ENCODE peak calls at places on chromosomes 5 and 9, in ten cellular contexts. P, L, E, T, A, W, O, Z, J and K are unnamed samples. For H3K27me3 and H3K4me1, the result is how much of the 10 kb centered on the place peaks cover.

GRCh38 chr5:85453026-85453349 is 1068.3 kb upstream of the EDIL3 start:
- DNase-seq in L (no peak), W (no peak), J (no peak), Z (no peak), P (no peak), A (no peak), O (no peak), T (no peak), E (no peak), K (no peak)

GRCh38 chr9:19495186-19496028 is 86.6 kb downstream of the ACER2 start:
- DNase-seq in A (no peak), T (no peak), P (no peak), O (no peak), J (no peak), L (no peak), E (no peak), W (no peak), Z (no peak), K (no peak)

GRCh38 chr5:42057254-42057690 is 132.2 kb downstream of the FBXO4 start:
- DNase-seq in Z (peak), A (no peak), T (peak), P (no peak), E (peak), J (peak), O (peak), W (peak), L (peak), K (peak)

GRCh38 chr5:137622850-137623249 is 113.0 kb downstream of the KLHL3 start:
- DNase-seq in A (peak), E (no peak), Z (no peak), W (peak), T (no peak), O (no peak), J (peak), L (no peak), P (peak), K (peak)

GRCh38 chr9:135589596-135590485 is 28.3 kb downstream of the PAEP start:
- DNase-seq in O (no peak), A (no peak), Z (no peak), W (peak), L (no peak), T (no peak), E (no peak), J (no peak), P (no peak), K (no peak)

GRCh38 chr5:14663734-14664269 is 716 bp upstream of the OTULIN start:
- DNase-seq in W (no peak), A (no peak), Z (peak), O (peak), J (no peak), T (no peak), E (no peak), L (no peak), P (no peak), K (peak)

GRCh38 chr5:93681432-93681831 is 60.0 kb downstream of the POU5F2 start:
- DNase-seq in Z (no peak), A (no peak), T (no peak), E (no peak), J (no peak), L (no peak), W (no peak), O (no peak), P (no peak), K (no peak)

GRCh38 chr5:81161012-81161601 is 72.0 kb upstream of the CKMT2 start:
- DNase-seq in W (no peak), P (no peak), E (no peak), O (no peak), T (no peak), A (no peak), J (no peak), Z (no peak), L (no peak), K (no peak)

GRCh38 chr5:171152382-171152781 is 156.7 kb upstream of the TLX3 start:
- DNase-seq in T (no peak), Z (no peak), A (no peak), J (peak), E (peak), W (no peak), L (peak), P (no peak), O (no peak), K (peak)

GRCh38 chr9:70061776-70062175 is 18.1 kb downstream of the MAMDC2 start:
- DNase-seq in Z (no peak), W (no peak), P (no peak), T (no peak), A (no peak), E (peak), J (no peak), O (no peak), L (peak), K (no peak)

GRCh38 chr5:59562756-59563389 is 330.7 kb downstream of the PDE4D start:
- DNase-seq in A (peak), J (peak), Z (peak), L (peak), O (peak), T (no peak), W (no peak), E (peak), P (no peak), K (peak)

GRCh38 chr5:93578179-93578812 is 2.7 kb downstream of the NR2F1-AS1 start:
- DNase-seq in T (no peak), L (peak), Z (no peak), P (no peak), E (peak), W (no peak), O (no peak), J (no peak), A (no peak), K (no peak)

GRCh38 chr5:33336911-33337620 is 103.7 kb upstream of the TARS1 start:
- DNase-seq in T (no peak), W (no peak), O (no peak), J (peak), P (no peak), E (peak), L (peak), A (no peak), Z (no peak), K (no peak)

GRCh38 chr5:10913846-10914245 is 152.8 kb upstream of the DAP start:
- DNase-seq in Z (no peak), T (no peak), J (peak), E (peak), W (no peak), L (peak), O (no peak), P (no peak), A (no peak), K (no peak)

GRCh38 chr5:155728146-155728856 is 598.7 kb upstream of the SGCD start:
- DNase-seq in A (peak), J (peak), T (peak), Z (peak), L (peak), P (peak), E (peak), W (peak), O (peak), K (no peak)

GRCh38 chr5:150058480-150059126 is 27.8 kb downstream of the CSF1R start:
- DNase-seq in J (peak), L (peak), T (no peak), P (no peak), Z (no peak), W (no peak), E (peak), A (no peak), O (no peak), K (peak)

GRCh38 chr5:123721721-123722276 is 209.8 kb downstream of the CSNK1G3 start:
- DNase-seq in T (no peak), W (no peak), J (no peak), A (no peak), L (no peak), E (peak), Z (no peak), O (no peak), P (no peak), K (no peak)

GRCh38 chr5:99019812-99020697 is 91.2 kb upstream of the CHD1 start:
- DNase-seq in A (no peak), J (peak), E (peak), L (peak), W (no peak), Z (no peak), P (no peak), T (no peak), O (no peak), K (no peak)

GRCh38 chr9:81490605-81491331 is 198.6 kb downstream of the TLE1 start:
- DNase-seq in O (no peak), W (no peak), T (no peak), L (peak), E (peak), Z (no peak), P (no peak), J (peak), A (no peak), K (peak)

DNA sequence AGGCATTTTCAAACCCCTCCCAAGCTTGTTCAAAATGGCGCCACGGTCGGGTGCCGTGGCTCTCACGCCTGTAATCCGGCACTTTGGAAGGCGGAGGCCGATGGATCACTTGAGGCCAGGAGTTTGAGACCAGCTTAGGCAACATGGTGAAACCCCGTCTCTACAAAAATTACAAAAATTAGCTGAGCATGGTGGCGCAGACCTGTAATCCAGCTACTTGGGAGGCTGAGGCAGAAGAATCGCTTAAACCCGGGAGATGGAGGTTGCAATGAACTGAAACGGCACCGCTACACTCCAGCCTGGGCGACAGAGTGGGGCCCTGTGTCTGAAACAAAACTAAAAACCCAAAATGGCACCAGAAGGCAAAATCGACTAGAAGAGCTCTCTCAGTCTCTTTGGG is 142.0 kb downstream of the MTX3 start:
- DNase-seq in L (no peak), W (no peak), E (no peak), Z (no peak), O (no peak), P (no peak), J (no peak), A (no peak), T (no peak), K (no peak)
- H3K27me3 ChIP-seq in L (under half), W (under half), E (under half), Z (under half), O (under half), P (under half), J (under half), A (under half), T (under half), K (under half)

DNA sequence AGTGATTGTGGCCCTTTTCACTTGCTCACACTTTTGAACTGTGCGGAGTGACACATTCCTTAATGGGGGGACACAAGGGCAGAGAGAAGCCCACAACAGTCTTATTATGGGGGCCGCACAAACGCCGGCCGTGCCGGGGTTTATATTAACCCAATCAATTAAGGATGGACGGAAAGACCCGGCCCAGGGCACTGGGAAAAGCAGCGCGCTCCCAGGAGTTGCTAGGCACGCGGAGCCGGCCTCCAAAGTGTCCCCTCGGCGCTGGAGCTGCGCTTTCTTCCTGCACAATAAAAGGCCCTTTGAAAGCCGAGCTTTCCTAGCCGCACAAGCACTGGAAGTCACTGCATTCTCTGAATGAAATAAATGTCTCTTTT is 634.9 kb downstream of the IRX1 start:
- DNase-seq in W (no peak), O (no peak), L (no peak), Z (no peak), P (no peak), A (no peak), E (no peak), T (no peak), J (no peak), K (no peak)
- H3K4me3 ChIP-seq in W (no peak), O (no peak), L (no peak), Z (no peak), P (no peak), A (no peak), E (no peak), T (no peak), J (no peak), K (no peak)

DNA sequence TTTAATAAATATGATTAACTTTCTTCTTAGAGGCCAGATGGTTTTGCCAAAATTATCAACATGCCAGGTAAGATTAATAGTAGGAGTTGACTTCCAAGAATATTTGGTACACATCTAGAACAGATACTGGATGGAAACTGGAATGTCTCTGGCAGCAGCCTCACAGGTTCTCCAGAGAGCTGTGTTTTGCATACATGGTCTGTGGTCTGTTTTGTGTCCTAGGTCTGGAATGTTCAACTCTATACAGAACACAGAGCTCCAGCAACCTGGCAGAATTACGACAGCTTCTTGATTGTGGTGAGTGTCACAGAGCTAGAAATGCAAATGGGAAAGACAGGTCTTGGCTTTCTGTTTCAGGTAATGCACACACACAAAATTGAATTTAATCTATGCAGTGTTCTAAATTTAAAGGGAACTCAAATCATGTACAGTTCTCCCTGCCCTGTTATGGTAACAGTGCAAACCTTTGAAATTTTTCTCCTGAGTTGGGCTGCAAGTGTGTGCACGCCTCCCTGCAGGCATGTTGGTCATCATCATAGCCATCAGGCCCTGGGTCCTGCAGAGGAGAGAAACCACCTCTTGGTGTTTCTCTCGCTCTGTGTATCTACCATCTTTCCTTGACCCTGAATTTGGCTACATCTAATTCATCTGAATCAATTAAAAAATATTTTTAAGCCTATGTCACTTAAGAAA is 58.3 kb downstream of the PIK3R1 start:
- DNase-seq in T (no peak), O (no peak), W (no peak), E (no peak), J (peak), P (no peak), A (no peak), L (no peak), Z (peak), K (no peak)
- H3K4me1 ChIP-seq in T (under half), O (under half), W (under half), E (under half), J (half or more), P (half or more), A (under half), L (under half), Z (under half), K (under half)

GRCh38 chr5:2125901-2126265 is 243.2 kb upstream of the IRX4 start:
- DNase-seq in T (no peak), A (no peak), L (no peak), P (no peak), Z (no peak), J (no peak), O (no peak), W (no peak), E (no peak), K (no peak)
- H3K27me3 ChIP-seq in T (under half), A (under half), L (under half), P (half or more), Z (under half), J (under half), O (under half), W (under half), E (under half), K (under half)

DNA sequence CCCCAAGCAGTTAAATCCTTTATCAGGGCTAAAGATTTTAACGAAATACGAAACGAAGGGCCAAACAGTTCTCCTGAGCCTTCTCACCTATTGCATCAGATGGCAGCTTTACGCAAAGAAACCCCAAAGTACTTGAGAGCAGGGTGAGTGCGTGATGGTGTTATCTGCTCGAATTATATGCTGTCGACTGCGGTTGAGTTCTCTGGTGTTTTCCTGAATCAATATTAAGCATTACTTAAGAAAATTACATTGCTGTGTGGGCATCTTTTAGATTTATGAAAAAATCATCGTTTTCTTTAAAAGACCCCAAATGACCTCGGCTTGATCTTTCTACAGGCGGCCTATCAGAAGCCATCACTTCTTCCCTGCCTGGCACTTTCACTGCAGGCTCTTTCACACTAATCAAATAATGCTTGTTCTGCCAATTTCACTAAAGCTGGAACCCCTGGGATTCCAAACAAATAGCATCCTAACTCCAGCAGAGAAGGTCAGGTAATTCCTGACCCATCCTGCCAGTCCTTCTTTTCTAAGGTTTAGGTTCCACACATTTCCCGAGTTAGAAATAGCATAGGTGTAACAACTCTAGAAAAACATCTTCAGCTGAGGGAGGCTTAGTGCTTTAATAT is 1.7 kb downstream of the UBE2QL1 start:
- DNase-seq in E (no peak), L (no peak), O (no peak), J (no peak), P (no peak), Z (no peak), W (no peak), T (no peak), A (no peak), K (no peak)
- H3K4me3 ChIP-seq in E (no peak), L (no peak), O (no peak), J (no peak), P (peak), Z (peak), W (peak), T (no peak), A (no peak), K (no peak)

GRCh38 chr9:93929231-93929630 is 25.9 kb downstream of the BARX1 start:
- DNase-seq in A (no peak), O (no peak), L (no peak), Z (no peak), P (no peak), E (no peak), T (no peak), W (no peak), J (no peak), K (no peak)
- H3K4me1 ChIP-seq in A (under half), O (under half), L (under half), Z (under half), P (under half), E (under half), T (under half), W (under half), J (under half), K (under half)

DNA sequence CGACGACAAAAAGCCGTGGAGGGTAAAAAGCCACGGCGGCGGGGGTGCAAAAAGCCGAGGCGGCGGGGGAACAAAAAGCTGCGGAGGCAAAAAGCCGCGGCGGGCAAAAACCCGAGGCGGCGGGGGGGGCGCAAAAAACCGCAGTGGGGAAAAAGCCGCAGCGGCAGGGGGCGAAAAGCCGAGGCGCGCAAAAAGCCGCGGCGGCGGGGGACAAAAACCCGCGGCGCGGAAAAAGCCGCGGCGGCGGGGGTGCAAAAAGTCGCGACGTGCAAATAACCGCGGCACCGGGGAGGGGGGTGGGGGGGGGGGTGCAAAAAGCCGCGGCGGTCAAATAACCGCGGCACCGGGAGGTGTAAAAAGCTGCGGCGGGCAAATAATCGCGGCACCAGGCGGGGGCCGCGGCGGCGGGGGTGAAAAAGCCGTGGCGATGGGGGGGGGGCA is 511.5 kb downstream of the FOXD4L5 start:
- DNase-seq in A (no peak), T (no peak), E (no peak), W (peak), J (no peak), P (peak), L (no peak), O (peak), Z (peak), K (no peak)
- H3K27me3 ChIP-seq in A (under half), T (under half), E (under half), W (under half), J (under half), P (under half), L (under half), O (under half), Z (under half), K (under half)

GRCh38 chr9:71901695-71902094 is 9.3 kb downstream of the ABHD17B start:
- DNase-seq in J (no peak), Z (no peak), W (no peak), T (no peak), A (no peak), L (no peak), O (no peak), P (no peak), E (no peak), K (no peak)
- H3K4me3 ChIP-seq in J (no peak), Z (no peak), W (no peak), T (no peak), A (no peak), L (no peak), O (no peak), P (no peak), E (no peak), K (no peak)